ENCODE peak calls at places on chromosomes 1 and 21, in nine cellular contexts. R, P, U, Z, M, S, E, B and X are unnamed samples. For H3K9me3, the result is how much of the 10 kb centered on the place peaks cover.

GRCh38 chr1:35717911-35718476 is 690 bp downstream of the C1orf216 start:
- DNase-seq in U (peak), Z (no peak), P (no peak), E (peak), S (no peak), B (no peak), M (no peak), R (no peak), X (peak)

GRCh38 chr1:36486088-36486435 is 3.3 kb upstream of the CSF3R start:
- DNase-seq in U (no peak), M (no peak), R (no peak), S (no peak), E (no peak), P (no peak), Z (no peak), B (no peak), X (no peak)

GRCh38 chr21:25062061-25062460 is 545.2 kb downstream of the MRPL39 start:
- DNase-seq in B (no peak), U (no peak), Z (no peak), M (no peak), P (no peak), R (no peak), E (no peak), S (no peak), X (no peak)

GRCh38 chr1:17400725-17401341 is 28.8 kb downstream of the PADI6 start:
- DNase-seq in E (no peak), P (no peak), U (no peak), B (no peak), S (no peak), Z (no peak), R (no peak), M (no peak), X (no peak)

GRCh38 chr1:7705048-7705907 is 65.8 kb upstream of the VAMP3 start:
- DNase-seq in U (no peak), S (peak), M (no peak), Z (peak), R (no peak), E (peak), P (no peak), B (peak), X (no peak)

GRCh38 chr1:9792156-9793042 is 31.4 kb downstream of the CLSTN1 start:
- DNase-seq in E (no peak), B (no peak), P (no peak), U (no peak), R (no peak), Z (peak), M (no peak), S (no peak), X (no peak)

GRCh38 chr1:19042675-19043578 is 86.5 kb upstream of the IFFO2 start:
- DNase-seq in P (peak), E (no peak), B (no peak), M (no peak), U (no peak), S (no peak), Z (no peak), R (no peak), X (no peak)

GRCh38 chr1:239112092-239112491 is 274.3 kb upstream of the CHRM3 start:
- DNase-seq in B (no peak), M (no peak), Z (no peak), R (no peak), S (no peak), P (no peak), U (no peak), E (peak), X (no peak)

GRCh38 chr1:244672961-244673695 is 20.2 kb downstream of the DESI2 start:
- DNase-seq in S (no peak), E (no peak), P (no peak), R (no peak), Z (no peak), U (no peak), M (no peak), B (no peak), X (no peak)

GRCh38 chr1:14955402-14955801 is 198.1 kb upstream of the TMEM51 start:
- DNase-seq in P (no peak), S (no peak), U (no peak), M (no peak), R (no peak), B (no peak), Z (peak), E (no peak), X (no peak)

GRCh38 chr1:31991202-31991601 is 22.5 kb upstream of the KHDRBS1 start:
- DNase-seq in U (peak), E (no peak), M (no peak), B (no peak), Z (no peak), P (no peak), S (no peak), R (no peak), X (no peak)

GRCh38 chr1:66288048-66288447 is 245.9 kb upstream of the SGIP1 start:
- DNase-seq in Z (no peak), P (no peak), S (peak), M (no peak), R (no peak), B (no peak), U (no peak), E (no peak), X (no peak)

GRCh38 chr1:37858931-37859506 is 373 bp downstream of the MTF1 start:
- DNase-seq in U (no peak), E (peak), R (no peak), B (no peak), S (no peak), P (no peak), Z (no peak), M (peak), X (no peak)

GRCh38 chr1:41891403-41891896 is 27.3 kb downstream of the HIVEP3 start:
- DNase-seq in E (no peak), R (no peak), B (no peak), S (peak), Z (no peak), U (no peak), M (peak), P (no peak), X (no peak)
- TF ChIP-seq CTCF in E (no peak), R (peak), B (no peak), S (peak), Z (no peak), U (peak), M (peak), P (no peak), X (no peak)

GRCh38 chr1:86227026-86227425 is 70.5 kb upstream of the COL24A1 start:
- DNase-seq in R (no peak), U (no peak), Z (no peak), S (no peak), P (no peak), B (no peak), M (no peak), E (no peak), X (no peak)
- H3K9me3 ChIP-seq in R (under half), U (under half), Z (under half), S (under half), P (under half), B (under half), M (under half), E (under half), X (under half)

GRCh38 chr1:218679391-218679790 is 334.3 kb downstream of the TGFB2 start:
- DNase-seq in U (no peak), M (no peak), R (no peak), P (no peak), B (no peak), S (no peak), Z (no peak), E (no peak), X (no peak)
- TF ChIP-seq CTCF in U (no peak), M (no peak), R (no peak), P (no peak), B (no peak), S (no peak), Z (no peak), E (no peak), X (no peak)

GRCh38 chr1:2784854-2785630 is 16.5 kb downstream of the TTC34 start:
- DNase-seq in E (no peak), P (no peak), M (no peak), Z (no peak), R (no peak), U (no peak), S (no peak), B (no peak), X (peak)
- H3K9me3 ChIP-seq in E (under half), P (under half), M (under half), Z (under half), R (half or more), U (under half), S (under half), B (under half), X (under half)

GRCh38 chr1:111510003-111510380 is 6.6 kb upstream of the ADORA3 start:
- DNase-seq in P (no peak), S (no peak), R (no peak), Z (no peak), B (no peak), U (no peak), M (no peak), E (peak), X (no peak)

GRCh38 chr1:111505641-111506119 is 2.2 kb upstream of the ADORA3 start:
- DNase-seq in Z (no peak), M (peak), S (no peak), R (no peak), P (no peak), U (no peak), B (no peak), E (peak), X (no peak)

GRCh38 chr1:111506561-111506960 is 3.1 kb upstream of the ADORA3 start:
- DNase-seq in U (no peak), P (no peak), Z (no peak), B (no peak), S (no peak), M (no peak), E (no peak), R (no peak), X (no peak)

GRCh38 chr1:111504097-111504496 is 664 bp upstream of the ADORA3 start:
- DNase-seq in M (no peak), Z (no peak), U (no peak), E (no peak), S (no peak), B (no peak), R (no peak), P (no peak), X (no peak)

GRCh38 chr1:111507411-111508201 is 4.2 kb upstream of the ADORA3 start:
- DNase-seq in R (peak), U (peak), Z (no peak), E (peak), P (no peak), B (peak), M (peak), S (peak), X (peak)
- TF ChIP-seq CTCF in R (peak), U (no peak), Z (no peak), E (no peak), P (no peak), B (no peak), M (no peak), S (no peak), X (peak)

DNA sequence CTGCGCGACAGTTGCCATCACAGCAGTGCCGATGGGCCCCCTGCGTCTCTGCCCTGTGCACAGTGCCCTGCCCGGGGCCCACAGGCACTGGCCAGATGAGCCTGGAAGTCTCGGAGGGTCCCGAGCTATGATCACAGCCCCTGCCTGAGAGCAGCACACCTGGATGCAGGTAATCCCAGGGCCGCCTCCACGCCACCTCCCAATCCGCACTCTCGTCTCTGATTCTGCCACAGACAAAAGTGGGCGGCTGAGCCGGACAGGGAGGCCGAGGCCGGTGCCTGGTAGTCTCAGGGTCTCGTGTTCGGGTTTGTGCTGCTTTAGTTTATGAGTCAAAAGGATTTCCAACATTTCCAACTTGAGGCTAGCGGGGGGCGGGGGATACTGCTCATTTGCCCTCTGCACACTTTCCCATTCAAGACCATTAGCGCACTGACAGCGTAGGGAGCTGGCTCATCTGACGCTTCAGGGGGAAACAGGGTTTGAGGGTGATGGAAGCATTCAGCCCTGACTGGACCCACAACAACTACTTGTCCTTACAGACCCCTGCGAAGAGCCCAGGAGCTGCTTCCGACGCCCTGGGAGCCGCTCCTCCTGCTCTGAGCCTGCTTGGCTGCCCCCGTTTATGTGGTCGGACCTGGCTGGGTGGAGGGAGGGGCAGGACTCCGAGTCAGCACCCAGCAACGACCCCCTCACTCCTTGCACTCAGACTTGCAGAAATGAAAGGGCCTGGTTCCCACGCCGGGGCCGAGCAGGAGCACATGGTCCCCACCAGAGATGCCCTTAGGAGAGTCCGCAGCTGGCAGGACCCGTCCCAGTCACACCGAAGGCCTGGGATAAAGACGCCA is 1.8 kb upstream of the TTC34 start:
- DNase-seq in B (no peak), E (no peak), R (no peak), P (no peak), S (no peak), M (no peak), U (no peak), Z (no peak), X (no peak)
- H3K9me3 ChIP-seq in B (under half), E (under half), R (half or more), P (under half), S (under half), M (under half), U (under half), Z (under half), X (under half)